ENCODE peak calls at places on chromosome 20, in ten cellular contexts. One of them, this sample, is unnamed.

GRCh38 chr20:62032606-62033368 is 32.9 kb downstream of the TAF4 start:
- DNase-seq in astrocyte of the spinal cord: no peak
- DNase-seq in CD8-positive, alpha-beta T cell: no peak
- DNase-seq in fibroblast of the aortic adventitia: peak
- DNase-seq in GM23338: no peak
- DNase-seq in left lung: peak
- DNase-seq in kidney epithelial cell: no peak
- DNase-seq in A549: no peak
- DNase-seq in foreskin fibroblast: peak
- DNase-seq in fibroblast of pulmonary artery: no peak
- DNase-seq in this sample: no peak

GRCh38 chr20:44151621-44152416 is 35.2 kb downstream of the JPH2 start:
- DNase-seq in astrocyte of the spinal cord: no peak
- DNase-seq in CD8-positive, alpha-beta T cell: no peak
- DNase-seq in fibroblast of the aortic adventitia: no peak
- DNase-seq in GM23338: no peak
- DNase-seq in left lung: no peak
- DNase-seq in kidney epithelial cell: no peak
- DNase-seq in A549: no peak
- DNase-seq in foreskin fibroblast: no peak
- DNase-seq in fibroblast of pulmonary artery: no peak
- DNase-seq in this sample: no peak

GRCh38 chr20:37395921-37396519 is 50.1 kb downstream of the SRC start:
- DNase-seq in astrocyte of the spinal cord: no peak
- DNase-seq in CD8-positive, alpha-beta T cell: no peak
- DNase-seq in fibroblast of the aortic adventitia: no peak
- DNase-seq in GM23338: peak
- DNase-seq in left lung: peak
- DNase-seq in kidney epithelial cell: no peak
- DNase-seq in A549: peak
- DNase-seq in foreskin fibroblast: peak
- DNase-seq in fibroblast of pulmonary artery: no peak
- DNase-seq in this sample: no peak

GRCh38 chr20:9503530-9504251 is 10.7 kb upstream of the LAMP5 start:
- DNase-seq in astrocyte of the spinal cord: peak
- DNase-seq in CD8-positive, alpha-beta T cell: no peak
- DNase-seq in fibroblast of the aortic adventitia: no peak
- DNase-seq in GM23338: peak
- DNase-seq in left lung: no peak
- DNase-seq in kidney epithelial cell: no peak
- DNase-seq in A549: peak
- DNase-seq in foreskin fibroblast: peak
- DNase-seq in fibroblast of pulmonary artery: no peak
- DNase-seq in this sample: no peak

GRCh38 chr20:2871111-2871465 is 2.2 kb upstream of the PTPRA start:
- DNase-seq in astrocyte of the spinal cord: peak
- DNase-seq in CD8-positive, alpha-beta T cell: no peak
- DNase-seq in fibroblast of the aortic adventitia: peak
- DNase-seq in GM23338: no peak
- DNase-seq in left lung: no peak
- DNase-seq in kidney epithelial cell: no peak
- DNase-seq in A549: no peak
- DNase-seq in foreskin fibroblast: peak
- DNase-seq in fibroblast of pulmonary artery: peak
- DNase-seq in this sample: no peak

GRCh38 chr20:10665791-10666190 is 8.0 kb downstream of the JAG1 start:
- DNase-seq in astrocyte of the spinal cord: no peak
- DNase-seq in CD8-positive, alpha-beta T cell: no peak
- DNase-seq in fibroblast of the aortic adventitia: peak
- DNase-seq in GM23338: no peak
- DNase-seq in left lung: no peak
- DNase-seq in kidney epithelial cell: no peak
- DNase-seq in A549: no peak
- DNase-seq in foreskin fibroblast: no peak
- DNase-seq in fibroblast of pulmonary artery: peak
- DNase-seq in this sample: no peak

GRCh38 chr20:45209924-45210323 is 3.1 kb downstream of the SEMG1 start:
- DNase-seq in astrocyte of the spinal cord: no peak
- DNase-seq in CD8-positive, alpha-beta T cell: no peak
- DNase-seq in fibroblast of the aortic adventitia: no peak
- DNase-seq in GM23338: peak
- DNase-seq in left lung: no peak
- DNase-seq in kidney epithelial cell: no peak
- DNase-seq in A549: no peak
- DNase-seq in foreskin fibroblast: no peak
- DNase-seq in fibroblast of pulmonary artery: no peak
- DNase-seq in this sample: no peak

GRCh38 chr20:36969478-36970186 is 18.1 kb upstream of the SAMHD1 start:
- DNase-seq in astrocyte of the spinal cord: no peak
- DNase-seq in CD8-positive, alpha-beta T cell: peak
- DNase-seq in fibroblast of the aortic adventitia: no peak
- DNase-seq in GM23338: no peak
- DNase-seq in left lung: no peak
- DNase-seq in kidney epithelial cell: no peak
- DNase-seq in A549: no peak
- DNase-seq in foreskin fibroblast: no peak
- DNase-seq in fibroblast of pulmonary artery: no peak
- DNase-seq in this sample: no peak

GRCh38 chr20:11965602-11966001 is 47.9 kb downstream of the BTBD3 start:
- DNase-seq in astrocyte of the spinal cord: no peak
- DNase-seq in CD8-positive, alpha-beta T cell: no peak
- DNase-seq in fibroblast of the aortic adventitia: no peak
- DNase-seq in GM23338: no peak
- DNase-seq in left lung: no peak
- DNase-seq in kidney epithelial cell: no peak
- DNase-seq in A549: no peak
- DNase-seq in foreskin fibroblast: peak
- DNase-seq in fibroblast of pulmonary artery: no peak
- DNase-seq in this sample: no peak

GRCh38 chr20:16749573-16749972 is 1.4 kb downstream of the OTOR start:
- DNase-seq in astrocyte of the spinal cord: no peak
- DNase-seq in CD8-positive, alpha-beta T cell: no peak
- DNase-seq in fibroblast of the aortic adventitia: no peak
- DNase-seq in GM23338: peak
- DNase-seq in left lung: no peak
- DNase-seq in kidney epithelial cell: no peak
- DNase-seq in A549: no peak
- DNase-seq in foreskin fibroblast: no peak
- DNase-seq in fibroblast of pulmonary artery: no peak
- DNase-seq in this sample: no peak

GRCh38 chr20:14921546-14921945 is 584.1 kb upstream of the FLRT3 start:
- DNase-seq in astrocyte of the spinal cord: no peak
- DNase-seq in CD8-positive, alpha-beta T cell: no peak
- DNase-seq in fibroblast of the aortic adventitia: no peak
- DNase-seq in GM23338: no peak
- DNase-seq in left lung: no peak
- DNase-seq in kidney epithelial cell: no peak
- DNase-seq in A549: no peak
- DNase-seq in foreskin fibroblast: peak
- DNase-seq in fibroblast of pulmonary artery: no peak
- DNase-seq in this sample: no peak

GRCh38 chr20:36634342-36634741 is 11.7 kb downstream of the SLA2 start:
- DNase-seq in astrocyte of the spinal cord: no peak
- DNase-seq in CD8-positive, alpha-beta T cell: no peak
- DNase-seq in fibroblast of the aortic adventitia: no peak
- DNase-seq in GM23338: no peak
- DNase-seq in left lung: no peak
- DNase-seq in kidney epithelial cell: no peak
- DNase-seq in A549: no peak
- DNase-seq in foreskin fibroblast: no peak
- DNase-seq in fibroblast of pulmonary artery: no peak
- DNase-seq in this sample: no peak

GRCh38 chr20:10910535-10911239 is 236.9 kb upstream of the JAG1 start:
- DNase-seq in astrocyte of the spinal cord: peak
- DNase-seq in CD8-positive, alpha-beta T cell: no peak
- DNase-seq in fibroblast of the aortic adventitia: peak
- DNase-seq in GM23338: peak
- DNase-seq in left lung: no peak
- DNase-seq in kidney epithelial cell: no peak
- DNase-seq in A549: no peak
- DNase-seq in foreskin fibroblast: no peak
- DNase-seq in fibroblast of pulmonary artery: peak
- DNase-seq in this sample: no peak

GRCh38 chr20:31675828-31676533 is 38.3 kb downstream of the COX4I2 start:
- DNase-seq in astrocyte of the spinal cord: no peak
- DNase-seq in CD8-positive, alpha-beta T cell: peak
- DNase-seq in fibroblast of the aortic adventitia: peak
- DNase-seq in GM23338: no peak
- DNase-seq in left lung: no peak
- DNase-seq in kidney epithelial cell: no peak
- DNase-seq in A549: no peak
- DNase-seq in foreskin fibroblast: peak
- DNase-seq in fibroblast of pulmonary artery: peak
- DNase-seq in this sample: no peak

GRCh38 chr20:12966468-12967085 is 42.2 kb upstream of the SPTLC3 start:
- DNase-seq in astrocyte of the spinal cord: peak
- DNase-seq in CD8-positive, alpha-beta T cell: no peak
- DNase-seq in fibroblast of the aortic adventitia: peak
- DNase-seq in GM23338: peak
- DNase-seq in left lung: no peak
- DNase-seq in kidney epithelial cell: peak
- DNase-seq in A549: peak
- DNase-seq in foreskin fibroblast: peak
- DNase-seq in fibroblast of pulmonary artery: peak
- DNase-seq in this sample: peak
- TF ChIP-seq CTCF in astrocyte of the spinal cord: peak
- TF ChIP-seq CTCF in CD8-positive, alpha-beta T cell: no peak
- TF ChIP-seq CTCF in fibroblast of the aortic adventitia: peak
- TF ChIP-seq CTCF in GM23338: peak
- TF ChIP-seq CTCF in left lung: no peak
- TF ChIP-seq CTCF in kidney epithelial cell: peak
- TF ChIP-seq CTCF in A549: peak
- TF ChIP-seq CTCF in foreskin fibroblast: peak
- TF ChIP-seq CTCF in fibroblast of pulmonary artery: peak
- TF ChIP-seq CTCF in this sample: peak

DNA sequence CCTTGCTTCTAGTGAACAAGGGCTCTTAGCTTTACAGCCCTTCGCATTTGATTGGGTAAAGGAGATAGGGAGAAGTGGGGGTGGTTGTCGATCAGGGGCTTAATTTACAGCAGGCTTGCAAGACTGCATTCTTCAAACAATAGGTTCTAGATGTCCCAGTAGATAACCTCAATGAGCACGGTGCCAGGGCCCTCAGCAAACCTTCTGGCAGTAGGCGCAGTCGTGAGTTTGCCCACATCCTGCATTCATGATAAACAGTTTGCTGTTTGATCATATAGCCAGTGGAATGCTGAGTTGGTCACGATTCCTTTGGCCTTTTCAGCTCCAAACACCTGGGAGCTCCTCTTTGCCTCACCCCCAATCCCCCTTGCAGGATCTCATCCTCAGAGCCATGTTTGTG is 27.5 kb downstream of the SUN5 start:
- DNase-seq in astrocyte of the spinal cord: no peak
- DNase-seq in CD8-positive, alpha-beta T cell: no peak
- DNase-seq in fibroblast of the aortic adventitia: no peak
- DNase-seq in GM23338: no peak
- DNase-seq in left lung: no peak
- DNase-seq in kidney epithelial cell: no peak
- DNase-seq in A549: no peak
- DNase-seq in foreskin fibroblast: no peak
- DNase-seq in fibroblast of pulmonary artery: no peak
- DNase-seq in this sample: no peak
- H3K4me3 ChIP-seq in astrocyte of the spinal cord: no peak
- H3K4me3 ChIP-seq in CD8-positive, alpha-beta T cell: no peak
- H3K4me3 ChIP-seq in fibroblast of the aortic adventitia: no peak
- H3K4me3 ChIP-seq in GM23338: no peak
- H3K4me3 ChIP-seq in left lung: no peak
- H3K4me3 ChIP-seq in kidney epithelial cell: no peak
- H3K4me3 ChIP-seq in A549: no peak
- H3K4me3 ChIP-seq in foreskin fibroblast: no peak
- H3K4me3 ChIP-seq in fibroblast of pulmonary artery: no peak
- H3K4me3 ChIP-seq in this sample: no peak

GRCh38 chr20:50112512-50113419 is at the start of gene UBE2V1:
- DNase-seq in astrocyte of the spinal cord: peak
- DNase-seq in CD8-positive, alpha-beta T cell: peak
- DNase-seq in fibroblast of the aortic adventitia: peak
- DNase-seq in GM23338: peak
- DNase-seq in left lung: peak
- DNase-seq in kidney epithelial cell: peak
- DNase-seq in A549: peak
- DNase-seq in foreskin fibroblast: peak
- DNase-seq in fibroblast of pulmonary artery: peak
- DNase-seq in this sample: no peak
- TF ChIP-seq CTCF in astrocyte of the spinal cord: peak
- TF ChIP-seq CTCF in CD8-positive, alpha-beta T cell: peak
- TF ChIP-seq CTCF in fibroblast of the aortic adventitia: peak
- TF ChIP-seq CTCF in GM23338: peak
- TF ChIP-seq CTCF in left lung: no peak
- TF ChIP-seq CTCF in kidney epithelial cell: peak
- TF ChIP-seq CTCF in A549: peak
- TF ChIP-seq CTCF in foreskin fibroblast: peak
- TF ChIP-seq CTCF in fibroblast of pulmonary artery: peak
- TF ChIP-seq CTCF in this sample: peak

GRCh38 chr20:20371681-20372080 is 3.8 kb downstream of the INSM1 start:
- DNase-seq in astrocyte of the spinal cord: no peak
- DNase-seq in CD8-positive, alpha-beta T cell: no peak
- DNase-seq in fibroblast of the aortic adventitia: no peak
- DNase-seq in GM23338: peak
- DNase-seq in left lung: no peak
- DNase-seq in kidney epithelial cell: no peak
- DNase-seq in A549: no peak
- DNase-seq in foreskin fibroblast: no peak
- DNase-seq in fibroblast of pulmonary artery: no peak
- DNase-seq in this sample: no peak

GRCh38 chr20:20370087-20370575 is 2.2 kb downstream of the INSM1 start:
- DNase-seq in astrocyte of the spinal cord: no peak
- DNase-seq in CD8-positive, alpha-beta T cell: no peak
- DNase-seq in fibroblast of the aortic adventitia: no peak
- DNase-seq in GM23338: peak
- DNase-seq in left lung: no peak
- DNase-seq in kidney epithelial cell: no peak
- DNase-seq in A549: peak
- DNase-seq in foreskin fibroblast: no peak
- DNase-seq in fibroblast of pulmonary artery: no peak
- DNase-seq in this sample: no peak

GRCh38 chr20:20371133-20371532 is 3.2 kb downstream of the INSM1 start:
- DNase-seq in astrocyte of the spinal cord: no peak
- DNase-seq in CD8-positive, alpha-beta T cell: no peak
- DNase-seq in fibroblast of the aortic adventitia: no peak
- DNase-seq in GM23338: peak
- DNase-seq in left lung: no peak
- DNase-seq in kidney epithelial cell: no peak
- DNase-seq in A549: no peak
- DNase-seq in foreskin fibroblast: no peak
- DNase-seq in fibroblast of pulmonary artery: no peak
- DNase-seq in this sample: no peak

GRCh38 chr20:20373046-20373706 is 5.3 kb downstream of the INSM1 start:
- DNase-seq in astrocyte of the spinal cord: peak
- DNase-seq in CD8-positive, alpha-beta T cell: no peak
- DNase-seq in fibroblast of the aortic adventitia: peak
- DNase-seq in GM23338: no peak
- DNase-seq in left lung: no peak
- DNase-seq in kidney epithelial cell: no peak
- DNase-seq in A549: no peak
- DNase-seq in foreskin fibroblast: peak
- DNase-seq in fibroblast of pulmonary artery: peak
- DNase-seq in this sample: peak

DNA sequence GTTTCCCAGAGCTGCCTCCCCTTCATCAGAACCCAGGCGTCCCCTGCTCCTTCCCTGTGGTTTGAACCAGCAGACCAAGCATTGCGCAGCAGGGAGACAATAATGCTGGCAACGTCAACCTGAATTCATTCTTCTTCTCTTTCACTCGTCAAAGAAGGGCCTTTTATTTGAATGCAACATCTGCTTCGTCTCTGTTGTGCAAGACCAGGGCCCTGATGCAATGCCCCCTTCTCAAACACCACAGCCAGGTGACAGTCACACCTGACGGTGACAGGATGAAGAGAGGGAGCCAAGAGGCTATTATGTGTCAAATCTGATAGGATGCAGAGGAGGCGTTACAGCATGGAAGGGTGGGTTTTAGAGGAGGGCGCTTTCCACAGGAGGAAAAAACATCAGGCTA is 8.0 kb downstream of the INSM1 start:
- DNase-seq in astrocyte of the spinal cord: no peak
- DNase-seq in CD8-positive, alpha-beta T cell: no peak
- DNase-seq in fibroblast of the aortic adventitia: no peak
- DNase-seq in GM23338: no peak
- DNase-seq in left lung: no peak
- DNase-seq in kidney epithelial cell: no peak
- DNase-seq in A549: no peak
- DNase-seq in foreskin fibroblast: no peak
- DNase-seq in fibroblast of pulmonary artery: no peak
- DNase-seq in this sample: no peak
- H3K4me3 ChIP-seq in astrocyte of the spinal cord: no peak
- H3K4me3 ChIP-seq in CD8-positive, alpha-beta T cell: no peak
- H3K4me3 ChIP-seq in fibroblast of the aortic adventitia: no peak
- H3K4me3 ChIP-seq in GM23338: no peak
- H3K4me3 ChIP-seq in left lung: no peak
- H3K4me3 ChIP-seq in kidney epithelial cell: no peak
- H3K4me3 ChIP-seq in A549: no peak
- H3K4me3 ChIP-seq in foreskin fibroblast: no peak
- H3K4me3 ChIP-seq in fibroblast of pulmonary artery: no peak
- H3K4me3 ChIP-seq in this sample: no peak